ENCODE peak calls at places on chromosomes 11 and 22, in five cellular contexts. One of them, this sample, is unnamed. For H3K27me3, the result is how much of the 10 kb centered on the place peaks cover.

GRCh38 chr11:87263979-87264378 is 226.2 kb downstream of the TMEM135 start:
- DNase-seq in right cardiac atrium: no peak
- DNase-seq in dorsolateral prefrontal cortex: no peak
- DNase-seq in endodermal cell: no peak
- DNase-seq in body of pancreas: no peak
- DNase-seq in this sample: no peak

GRCh38 chr11:22807855-22808558 is 21.6 kb downstream of the SVIP start:
- DNase-seq in right cardiac atrium: no peak
- DNase-seq in dorsolateral prefrontal cortex: no peak
- DNase-seq in endodermal cell: no peak
- DNase-seq in body of pancreas: no peak
- DNase-seq in this sample: no peak

GRCh38 chr11:119041821-119042514 is 11.3 kb upstream of the SLC37A4 start:
- DNase-seq in right cardiac atrium: no peak
- DNase-seq in dorsolateral prefrontal cortex: no peak
- DNase-seq in endodermal cell: no peak
- DNase-seq in body of pancreas: no peak
- DNase-seq in this sample: no peak

GRCh38 chr22:38353142-38353629 is 36.0 kb upstream of the CSNK1E start:
- DNase-seq in right cardiac atrium: peak
- DNase-seq in dorsolateral prefrontal cortex: peak
- DNase-seq in endodermal cell: peak
- DNase-seq in body of pancreas: peak
- DNase-seq in this sample: peak

GRCh38 chr11:121451178-121451981 is 734 bp upstream of the SORL1 start:
- DNase-seq in right cardiac atrium: no peak
- DNase-seq in dorsolateral prefrontal cortex: no peak
- DNase-seq in endodermal cell: no peak
- DNase-seq in body of pancreas: peak
- DNase-seq in this sample: no peak

GRCh38 chr11:11618973-11619435 is 2.8 kb downstream of the GALNT18 start:
- DNase-seq in right cardiac atrium: no peak
- DNase-seq in dorsolateral prefrontal cortex: no peak
- DNase-seq in endodermal cell: peak
- DNase-seq in body of pancreas: no peak
- DNase-seq in this sample: peak

GRCh38 chr11:107840120-107840479 is 18.5 kb downstream of the SLC35F2 start:
- DNase-seq in right cardiac atrium: peak
- DNase-seq in dorsolateral prefrontal cortex: peak
- DNase-seq in endodermal cell: peak
- DNase-seq in body of pancreas: no peak
- DNase-seq in this sample: no peak

GRCh38 chr11:12331239-12331874 is 46.0 kb upstream of the PARVA start:
- DNase-seq in right cardiac atrium: peak
- DNase-seq in dorsolateral prefrontal cortex: peak
- DNase-seq in endodermal cell: peak
- DNase-seq in body of pancreas: peak
- DNase-seq in this sample: peak

GRCh38 chr22:38247713-38248112 is 25.1 kb downstream of the TMEM184B start:
- DNase-seq in right cardiac atrium: no peak
- DNase-seq in dorsolateral prefrontal cortex: no peak
- DNase-seq in endodermal cell: no peak
- DNase-seq in body of pancreas: no peak
- DNase-seq in this sample: no peak

GRCh38 chr11:68370211-68371111 is 58.1 kb downstream of the LRP5 start:
- DNase-seq in right cardiac atrium: peak
- DNase-seq in dorsolateral prefrontal cortex: no peak
- DNase-seq in endodermal cell: no peak
- DNase-seq in body of pancreas: no peak
- DNase-seq in this sample: no peak

GRCh38 chr11:85530596-85530995 is 96.5 kb downstream of the DLG2 start:
- DNase-seq in right cardiac atrium: no peak
- DNase-seq in dorsolateral prefrontal cortex: no peak
- DNase-seq in endodermal cell: no peak
- DNase-seq in body of pancreas: no peak
- DNase-seq in this sample: no peak

GRCh38 chr11:69444381-69445130 is 36.9 kb upstream of the LINC01488 start:
- DNase-seq in right cardiac atrium: peak
- DNase-seq in dorsolateral prefrontal cortex: no peak
- DNase-seq in endodermal cell: peak
- DNase-seq in body of pancreas: peak
- DNase-seq in this sample: peak

DNA sequence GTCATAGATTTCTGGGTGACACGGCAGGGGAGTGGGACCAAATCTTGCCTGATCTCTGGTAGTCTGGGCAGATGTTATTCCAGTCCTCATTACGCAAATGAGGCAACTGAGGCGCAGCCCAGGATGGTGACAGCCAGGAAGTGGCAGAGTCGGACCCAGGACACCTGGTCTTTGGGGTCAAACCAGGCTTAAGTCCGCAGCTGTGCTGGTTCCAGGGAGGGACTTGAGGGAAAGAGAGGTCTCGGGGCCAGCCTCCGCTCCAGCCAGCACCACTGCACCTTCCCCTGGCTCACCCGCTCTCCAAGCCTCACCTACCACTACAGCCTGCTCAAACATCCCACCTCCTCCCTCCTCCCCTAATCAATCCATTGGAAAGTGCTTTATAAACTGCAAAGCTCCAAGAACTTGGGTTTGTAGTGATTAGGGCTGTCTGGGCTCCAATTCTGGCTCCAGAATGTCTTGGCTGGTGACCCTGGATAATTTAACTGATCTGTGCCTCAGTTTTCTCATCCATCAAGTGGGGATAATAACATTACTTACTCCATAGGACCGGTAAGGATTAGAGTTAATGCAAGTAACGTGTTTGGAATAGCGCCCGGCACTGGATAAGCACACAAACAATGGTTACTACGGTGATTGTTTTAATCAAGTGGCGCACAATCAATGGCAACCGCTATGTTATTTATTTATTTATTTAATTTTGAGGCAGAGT is 526 bp upstream of the PNPLA5 start:
- DNase-seq in right cardiac atrium: no peak
- DNase-seq in dorsolateral prefrontal cortex: no peak
- DNase-seq in endodermal cell: no peak
- DNase-seq in body of pancreas: no peak
- DNase-seq in this sample: no peak
- H3K27me3 ChIP-seq in right cardiac atrium: under half
- H3K27me3 ChIP-seq in dorsolateral prefrontal cortex: under half
- H3K27me3 ChIP-seq in endodermal cell: under half
- H3K27me3 ChIP-seq in body of pancreas: under half
- H3K27me3 ChIP-seq in this sample: under half

DNA sequence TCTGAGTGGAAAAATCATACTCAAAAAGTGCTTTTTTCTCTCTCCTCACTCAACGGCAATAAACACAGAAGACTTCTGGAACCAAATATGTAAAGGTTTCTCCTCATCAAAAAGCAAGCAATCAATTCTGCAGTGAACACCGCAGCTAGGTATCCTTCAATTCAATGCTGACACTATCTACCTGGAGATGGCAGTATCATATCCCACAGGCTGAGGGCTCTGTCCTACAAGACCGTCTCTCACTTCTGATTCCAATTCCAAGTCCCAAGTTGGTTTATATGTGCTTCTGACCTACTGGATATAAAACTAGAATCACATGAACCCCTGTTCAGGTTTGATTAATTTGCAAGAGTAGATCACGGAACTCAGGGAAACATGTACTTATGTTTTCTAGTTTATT is 59.7 kb upstream of the LUZP2 start:
- DNase-seq in right cardiac atrium: no peak
- DNase-seq in dorsolateral prefrontal cortex: no peak
- DNase-seq in endodermal cell: no peak
- DNase-seq in body of pancreas: no peak
- DNase-seq in this sample: no peak
- H3K27me3 ChIP-seq in right cardiac atrium: under half
- H3K27me3 ChIP-seq in dorsolateral prefrontal cortex: under half
- H3K27me3 ChIP-seq in endodermal cell: under half
- H3K27me3 ChIP-seq in body of pancreas: under half
- H3K27me3 ChIP-seq in this sample: under half

DNA sequence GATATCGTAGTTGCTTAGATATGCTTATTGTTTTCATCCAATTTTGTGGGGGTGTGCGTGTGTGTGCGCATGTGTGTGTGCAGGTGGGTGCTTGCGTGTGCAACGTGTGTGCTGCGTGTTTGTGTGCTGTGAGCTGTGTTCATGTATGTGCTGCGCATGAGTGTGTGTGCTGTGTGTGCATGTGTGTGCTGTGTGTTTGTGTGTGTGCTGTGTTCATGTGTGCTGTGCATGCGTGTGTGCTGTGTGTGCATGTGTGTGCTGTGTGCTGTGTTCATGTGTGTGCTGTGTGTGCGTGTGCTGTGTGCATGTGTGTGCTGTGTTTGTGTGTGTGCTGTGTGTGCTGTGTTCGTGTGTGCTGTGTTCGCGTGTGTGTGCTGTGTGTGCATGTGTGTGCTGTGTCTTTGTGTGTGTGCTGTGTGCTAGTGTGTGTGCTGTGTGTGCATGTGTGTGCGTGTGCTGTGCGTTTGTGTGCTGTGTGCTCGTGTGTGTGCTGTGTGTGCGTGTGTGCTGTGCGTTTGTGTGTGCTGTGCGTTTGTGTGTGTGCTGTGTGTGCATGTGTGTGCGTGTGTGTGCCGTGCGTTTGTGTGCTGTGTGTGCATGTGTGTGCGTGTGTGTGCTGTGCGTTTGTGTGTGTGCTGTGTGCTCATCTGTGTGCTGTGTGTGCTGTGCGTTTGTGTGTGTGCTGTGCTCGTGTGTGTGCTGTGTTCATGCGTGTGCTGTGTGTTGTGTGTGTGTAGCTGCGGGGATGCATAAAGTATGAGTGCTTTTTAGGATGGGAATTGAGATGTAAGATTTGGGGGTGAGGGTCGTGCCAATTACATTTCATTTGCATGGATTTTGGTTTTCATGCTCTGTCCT is 7.6 kb downstream of the IGF2 start:
- DNase-seq in right cardiac atrium: no peak
- DNase-seq in dorsolateral prefrontal cortex: no peak
- DNase-seq in endodermal cell: no peak
- DNase-seq in body of pancreas: no peak
- DNase-seq in this sample: no peak
- H3K27me3 ChIP-seq in right cardiac atrium: under half
- H3K27me3 ChIP-seq in dorsolateral prefrontal cortex: under half
- H3K27me3 ChIP-seq in endodermal cell: under half
- H3K27me3 ChIP-seq in body of pancreas: under half
- H3K27me3 ChIP-seq in this sample: under half

DNA sequence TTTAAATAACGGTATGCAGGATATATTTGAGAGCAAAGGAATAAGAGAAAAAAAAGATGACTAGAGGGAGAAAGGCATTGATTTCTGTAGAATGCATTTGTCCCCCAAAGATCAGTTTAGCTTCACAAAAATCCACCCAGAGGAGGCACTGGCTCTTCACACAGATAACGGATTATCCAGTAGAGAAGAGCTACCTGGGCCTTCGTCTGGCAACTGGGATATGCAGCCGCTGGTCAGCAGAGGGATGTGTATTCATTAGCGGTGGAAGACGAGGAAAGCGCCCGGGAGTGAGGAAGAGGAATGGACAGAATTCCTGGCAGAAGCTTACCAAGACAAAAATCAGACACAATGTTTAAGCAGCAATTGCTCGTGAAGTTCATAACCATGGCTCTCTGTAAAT is 5.6 kb upstream of the WT1 start:
- DNase-seq in right cardiac atrium: no peak
- DNase-seq in dorsolateral prefrontal cortex: no peak
- DNase-seq in endodermal cell: peak
- DNase-seq in body of pancreas: no peak
- DNase-seq in this sample: peak
- H3K27me3 ChIP-seq in right cardiac atrium: under half
- H3K27me3 ChIP-seq in dorsolateral prefrontal cortex: under half
- H3K27me3 ChIP-seq in endodermal cell: half or more
- H3K27me3 ChIP-seq in body of pancreas: under half
- H3K27me3 ChIP-seq in this sample: half or more

DNA sequence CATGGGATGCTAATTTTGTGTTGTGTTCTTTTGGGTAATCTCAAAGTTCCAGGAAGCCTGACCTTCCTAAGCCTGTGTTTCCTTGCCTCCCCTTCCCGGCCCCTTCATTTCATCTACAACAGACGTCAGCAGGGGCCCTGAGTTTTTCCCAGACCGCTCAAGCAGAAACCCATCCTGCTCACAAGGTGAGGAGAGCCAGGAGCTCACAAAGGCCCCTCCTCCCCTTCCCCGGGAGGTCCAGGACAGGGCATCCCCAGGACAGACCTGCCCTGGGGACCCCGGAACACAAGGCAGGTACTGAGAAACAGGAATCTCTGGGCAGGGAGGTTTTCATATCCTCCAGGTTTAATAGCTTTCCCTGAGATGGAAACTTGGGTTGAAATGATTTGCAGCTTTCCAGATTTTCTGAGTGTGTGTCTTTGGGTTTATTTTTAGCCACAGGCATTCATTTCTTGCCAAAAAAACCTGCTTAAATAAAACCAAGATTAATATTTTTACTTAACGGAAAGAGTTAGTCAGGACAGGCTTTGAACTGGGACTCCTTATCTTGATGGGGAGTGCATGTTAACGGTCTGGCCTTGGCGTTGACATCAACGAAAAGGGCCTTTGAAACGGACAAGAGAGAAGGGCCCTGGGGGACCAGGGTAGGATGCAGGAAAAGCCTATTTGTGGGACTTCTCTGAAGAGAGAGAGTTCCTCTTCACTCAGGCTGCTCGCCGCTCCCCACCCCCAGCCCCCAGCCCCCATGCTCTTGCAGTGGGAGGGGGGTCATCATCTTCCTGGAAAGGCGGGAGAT is 38.5 kb downstream of the TIMP3 start:
- DNase-seq in right cardiac atrium: no peak
- DNase-seq in dorsolateral prefrontal cortex: no peak
- DNase-seq in endodermal cell: no peak
- DNase-seq in body of pancreas: no peak
- DNase-seq in this sample: peak
- H3K27me3 ChIP-seq in right cardiac atrium: under half
- H3K27me3 ChIP-seq in dorsolateral prefrontal cortex: under half
- H3K27me3 ChIP-seq in endodermal cell: under half
- H3K27me3 ChIP-seq in body of pancreas: under half
- H3K27me3 ChIP-seq in this sample: under half

GRCh38 chr11:75421902-75422247 is 11.1 kb downstream of the KLHL35 start:
- DNase-seq in right cardiac atrium: no peak
- DNase-seq in dorsolateral prefrontal cortex: no peak
- DNase-seq in endodermal cell: no peak
- DNase-seq in body of pancreas: no peak
- DNase-seq in this sample: no peak
- H3K27me3 ChIP-seq in right cardiac atrium: under half
- H3K27me3 ChIP-seq in dorsolateral prefrontal cortex: under half
- H3K27me3 ChIP-seq in endodermal cell: under half
- H3K27me3 ChIP-seq in body of pancreas: under half
- H3K27me3 ChIP-seq in this sample: under half

DNA sequence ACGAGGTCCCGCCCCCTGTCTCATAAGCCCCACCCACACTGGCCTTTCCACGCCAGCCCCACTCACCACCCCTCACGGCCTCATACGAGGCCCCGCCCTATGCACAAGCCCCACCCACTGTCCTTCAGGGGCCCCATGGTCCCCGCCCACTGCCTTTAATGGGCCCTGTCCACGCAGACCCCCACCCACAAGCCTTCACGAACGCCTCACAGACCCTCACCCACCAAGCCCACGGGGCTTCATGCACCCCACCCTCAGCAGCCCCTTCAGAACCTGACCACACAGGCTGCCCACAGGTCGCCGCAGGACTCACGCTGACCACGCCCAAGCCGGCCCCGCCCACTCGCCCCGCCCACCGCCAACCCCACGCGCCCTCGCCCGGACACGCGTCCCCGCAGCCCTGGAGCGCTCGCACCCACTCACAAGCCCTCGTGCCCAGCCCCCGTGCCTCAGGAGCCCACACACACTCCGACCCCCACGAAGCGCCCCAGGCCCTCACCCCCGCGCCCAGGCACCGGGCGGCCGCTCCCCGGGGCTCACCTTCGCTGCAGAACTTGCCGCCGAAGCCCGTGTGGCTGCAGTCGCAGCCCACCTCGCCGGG is 10.5 kb downstream of the NRXN2 start:
- DNase-seq in right cardiac atrium: peak
- DNase-seq in dorsolateral prefrontal cortex: no peak
- DNase-seq in endodermal cell: no peak
- DNase-seq in body of pancreas: no peak
- DNase-seq in this sample: peak
- H3K27me3 ChIP-seq in right cardiac atrium: under half
- H3K27me3 ChIP-seq in dorsolateral prefrontal cortex: under half
- H3K27me3 ChIP-seq in endodermal cell: half or more
- H3K27me3 ChIP-seq in body of pancreas: under half
- H3K27me3 ChIP-seq in this sample: half or more

This sample was measured in H7.